ENCODE peak calls at places on chromosomes 12 and 14, in five cellular contexts. O, B, A, H and R are unnamed samples.

GRCh38 chr12:102484017-102484731 is 3.8 kb upstream of the IGF1 start:
- DNase-seq in B (peak; percentile 62), A (peak; percentile 34), H (peak; percentile 11), O (peak; percentile 41), R (peak; percentile 32)

GRCh38 chr14:27372771-27373170 is 774.9 kb upstream of the NOVA1 start:
- DNase-seq in H (no peak), A (no peak), B (no peak), O (no peak), R (no peak)

GRCh38 chr12:24226745-24227350 is 277.4 kb upstream of the SOX5 start:
- DNase-seq in B (peak; percentile 22), H (peak; percentile 97), A (no peak), O (no peak), R (no peak)

GRCh38 chr12:91574391-91574790 is 391.8 kb upstream of the DCN start:
- DNase-seq in O (no peak), B (no peak), H (peak; percentile 27), A (no peak), R (no peak)

GRCh38 chr12:53227341-53227740 is 4.7 kb downstream of the RARG start:
- DNase-seq in A (no peak), O (no peak), B (no peak), H (no peak), R (no peak)

GRCh38 chr12:38838211-38838850 is 67.1 kb downstream of the CPNE8 start:
- DNase-seq in H (no peak), O (no peak), A (no peak), B (no peak), R (no peak)

GRCh38 chr12:68352067-68352466 is 19.9 kb upstream of the MDM1 start:
- DNase-seq in B (no peak), A (no peak), O (no peak), H (no peak), R (no peak)

GRCh38 chr12:131381716-131382430 is 329.0 kb upstream of the SFSWAP start:
- DNase-seq in H (no peak), O (peak; percentile 32), A (no peak), B (no peak), R (no peak)

GRCh38 chr14:67583711-67584644 is 16.1 kb downstream of the PIGH start:
- DNase-seq in B (no peak), A (peak; percentile 47), O (no peak), H (peak; percentile 20), R (no peak)

GRCh38 chr12:26748741-26749431 is 84.1 kb downstream of the ITPR2 start:
- DNase-seq in H (peak; percentile 78), O (no peak), B (no peak), A (no peak), R (no peak)

GRCh38 chr14:61566537-61567225 is 128.6 kb upstream of the HIF1A start:
- DNase-seq in H (peak; percentile 83), B (no peak), O (no peak), A (no peak), R (no peak)

GRCh38 chr12:51977320-51977753 is 25.8 kb downstream of the ACVR1B start:
- DNase-seq in A (no peak), B (no peak), H (peak; percentile 36), O (no peak), R (no peak)

GRCh38 chr12:56029666-56030293 is 8.9 kb downstream of the IKZF4 start:
- DNase-seq in A (no peak), H (peak; percentile 42), O (no peak), B (no peak), R (no peak)

GRCh38 chr12:55838361-55838760 is 4.4 kb downstream of the MMP19 start:
- DNase-seq in O (no peak), H (no peak), B (no peak), A (no peak), R (no peak)

GRCh38 chr12:93569656-93570551 is 2.6 kb upstream of the SOCS2 start:
- DNase-seq in H (peak; percentile 66), A (peak; percentile 72), O (peak; percentile 96), B (peak; percentile 90), R (peak; percentile 80)

GRCh38 chr14:21748869-21749303 is 75.3 kb upstream of the OR4E1 start:
- DNase-seq in B (no peak), H (no peak), O (no peak), A (peak; percentile 32), R (peak; percentile 15)

GRCh38 chr12:89353823-89354629 is 1.7 kb upstream of the DUSP6 start:
- DNase-seq in B (peak; percentile 79), O (peak; percentile 95), A (peak; percentile 73), H (peak; percentile 71), R (peak; percentile 42)

GRCh38 chr12:94145231-94145979 is 3.0 kb upstream of the PLXNC1 start:
- DNase-seq in H (peak; percentile 19), A (peak; percentile 16), O (no peak), B (no peak), R (peak; percentile 63)

GRCh38 chr12:50925342-50925651 is 27.0 kb upstream of the HIGD1C start:
- DNase-seq in A (no peak), O (peak; percentile 74), H (no peak), B (no peak), R (peak; percentile 54)

GRCh38 chr12:131084341-131085011 is 130.8 kb downstream of the ADGRD1 start:
- DNase-seq in A (no peak), H (no peak), B (no peak), O (peak; percentile 40), R (no peak)

GRCh38 chr14:91354979-91355685 is 62.5 kb downstream of the CCDC88C start:
- DNase-seq in H (no peak), O (peak; percentile 67), A (no peak), B (no peak), R (no peak)
- TF ChIP-seq CTCF in H (no peak), O (peak; percentile 15), A (peak; percentile 49), B (no peak), R (no peak)

GRCh38 chr12:116717466-116718457 is 20.1 kb downstream of the SPRING1 start:
- DNase-seq in A (no peak), B (peak; percentile 84), O (peak; percentile 89), H (peak; percentile 71), R (no peak)

GRCh38 chr12:116712458-116713303 is 25.2 kb downstream of the SPRING1 start:
- DNase-seq in B (no peak), A (no peak), O (no peak), H (no peak), R (no peak)

GRCh38 chr12:116714175-116714574 is 23.7 kb downstream of the SPRING1 start:
- DNase-seq in O (peak; percentile 75), B (peak; percentile 34), A (no peak), H (no peak), R (no peak)

GRCh38 chr12:116710367-116710766 is 27.5 kb downstream of the SPRING1 start:
- DNase-seq in A (no peak), O (no peak), H (no peak), B (no peak), R (no peak)

DNA sequence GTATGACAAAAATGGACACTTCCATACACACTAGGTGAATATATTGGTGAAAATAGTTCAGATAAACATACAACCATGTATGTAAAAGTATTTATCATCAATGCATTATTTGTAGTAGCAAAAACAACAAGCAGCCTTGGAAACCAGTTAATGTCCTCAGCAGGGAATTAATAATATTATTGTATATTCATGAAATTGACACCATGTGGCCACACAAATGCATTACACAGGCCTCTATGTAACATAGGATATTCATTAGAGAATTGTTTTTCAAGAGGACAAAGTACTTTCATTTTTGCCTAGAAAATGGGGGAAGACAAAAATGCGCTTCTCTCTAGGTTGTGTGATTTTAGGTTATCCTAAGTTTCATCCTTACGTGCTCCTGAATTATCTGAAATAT is 24.3 kb downstream of the SPRING1 start:
- DNase-seq in O (no peak), B (no peak), A (no peak), H (no peak), R (no peak)
- H3K27ac ChIP-seq in O (no peak overlapping the region), B (no peak overlapping the region), A (no peak overlapping the region), H (no peak overlapping the region), R (peak overlapping the region; percentile 36)

DNA sequence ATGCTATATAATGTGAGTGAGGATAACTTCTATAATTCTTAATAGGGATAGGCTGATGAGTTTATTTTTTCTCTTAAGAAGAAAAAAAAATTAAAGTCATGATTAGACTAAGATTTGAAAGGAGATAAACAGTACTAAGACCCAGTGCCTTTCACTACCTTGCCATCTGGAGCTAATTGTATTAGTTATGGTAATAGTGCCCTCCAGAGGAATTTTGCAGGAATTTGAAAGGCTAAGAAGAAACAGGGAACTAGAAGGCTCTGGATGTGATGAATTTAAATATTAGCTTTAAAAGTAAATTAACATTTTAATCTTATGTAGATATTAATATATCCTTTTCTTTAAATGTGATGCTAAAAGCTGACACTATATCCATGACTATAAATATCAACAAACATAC is 36.6 kb upstream of the PIK3C2G start:
- DNase-seq in O (no peak), B (no peak), A (peak; percentile 26), H (peak; percentile 27), R (no peak)
- TF ChIP-seq CTCF in O (peak; percentile 29), B (no peak), A (peak; percentile 44), H (peak; percentile 48), R (peak; percentile 47)

GRCh38 chr14:20610002-20610765 is 19.0 kb upstream of the RNASE12 start:
- DNase-seq in B (peak; percentile 73), O (peak; percentile 88), A (no peak), H (peak; percentile 71), R (peak; percentile 82)

GRCh38 chr14:20611277-20611676 is 20.1 kb upstream of the RNASE12 start:
- DNase-seq in A (no peak), B (no peak), H (no peak), O (no peak), R (no peak)

GRCh38 chr14:20607617-20608016 is 16.4 kb upstream of the RNASE12 start:
- DNase-seq in A (no peak), O (no peak), H (no peak), B (no peak), R (no peak)

GRCh38 chr14:20608383-20609095 is 17.4 kb upstream of the RNASE12 start:
- DNase-seq in B (no peak), A (no peak), H (no peak), O (no peak), R (no peak)

GRCh38 chr14:20609215-20610001 is 18.2 kb upstream of the RNASE12 start:
- DNase-seq in A (peak; percentile 84), H (peak; percentile 60), O (peak; percentile 85), B (no peak), R (no peak)
- H3K27ac ChIP-seq in A (peak overlapping the region; percentile 19), H (peak overlapping the region; percentile 14), O (no peak overlapping the region), B (peak overlapping the region; percentile 79), R (peak overlapping the region; percentile 66)

DNA sequence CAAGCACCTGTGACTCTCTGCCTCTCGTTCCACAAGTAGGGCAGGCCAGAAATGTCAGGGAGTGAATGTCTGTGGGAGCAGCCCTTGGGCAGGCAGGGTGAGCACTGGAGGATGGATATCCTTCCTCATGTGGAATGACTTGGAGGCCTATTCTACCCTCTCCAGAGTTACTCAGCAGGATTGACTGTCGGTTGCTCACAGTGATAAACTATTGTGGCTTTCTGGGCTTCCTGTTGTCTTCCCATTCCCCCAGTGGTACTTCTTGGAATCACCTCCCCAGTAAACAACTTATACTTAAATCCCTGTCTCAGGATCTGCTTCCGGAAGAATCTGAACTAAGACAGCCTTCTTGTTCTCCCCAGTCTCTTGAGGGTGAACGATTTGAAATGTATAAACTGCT is 79.6 kb upstream of the MANSC4 start:
- DNase-seq in A (no peak), O (no peak), B (no peak), H (no peak), R (no peak)
- TF ChIP-seq CTCF in A (peak; percentile 6), O (no peak), B (no peak), H (no peak), R (no peak)